ENCODE peak calls at places on chromosomes 12 and 14, in eight cellular contexts. B is stimulated activated CD4-positive, alpha-beta T cell treated with anti-CD3 and anti-CD28 coated beads, Interleukin-2, amount 100 ng/mL, for 48 hours; Q is GF-D8; Z is activated CD4-positive, alpha-beta T cell treated with anti-CD3 and anti-CD28 coated beads, Interleukin-2, amount 50 U/mL, for 1 hour; U is brain microvascular endothelial cell; H is HFF-Myc; N is AG09309; C is M059J. L is an unnamed sample.

GRCh38 chr12:117148642-117149041 is 41.6 kb downstream of the FBXO21 start:
- DNase-seq in Q (no peak), Z (no peak), N (no peak), B (peak), C (no peak), U (no peak), H (no peak), L (no peak)

GRCh38 chr14:89899917-89900680 is 54.4 kb downstream of the EFCAB11 start:
- DNase-seq in U (no peak), N (no peak), Q (no peak), Z (no peak), C (peak), B (no peak), H (no peak), L (no peak)

GRCh38 chr14:31138301-31138700 is 69.3 kb downstream of the HECTD1 start:
- DNase-seq in H (no peak), Q (no peak), B (no peak), N (no peak), U (no peak), C (no peak), Z (no peak), L (no peak)

GRCh38 chr12:131122631-131123030 is 168.9 kb downstream of the ADGRD1 start:
- DNase-seq in U (no peak), Q (no peak), C (no peak), B (no peak), H (no peak), Z (no peak), N (no peak), L (no peak)

GRCh38 chr12:68405292-68405900 is 73.2 kb upstream of the MDM1 start:
- DNase-seq in C (no peak), B (no peak), H (no peak), Z (no peak), N (no peak), U (no peak), Q (peak), L (no peak)

GRCh38 chr14:69487226-69487625 is 2.7 kb downstream of the PLEKHD1 start:
- DNase-seq in C (no peak), N (no peak), Q (no peak), Z (no peak), H (no peak), U (no peak), B (no peak), L (no peak)

GRCh38 chr14:67571275-67571990 is 28.6 kb downstream of the PIGH start:
- DNase-seq in U (peak), B (peak), Z (peak), N (no peak), C (peak), H (peak), Q (no peak), L (peak)

GRCh38 chr12:1491983-1492697 is 102.2 kb downstream of the FBXL14 start:
- DNase-seq in C (no peak), H (no peak), N (no peak), Q (no peak), Z (no peak), B (no peak), U (no peak), L (no peak)

GRCh38 chr14:101665478-101666078 is 95.9 kb upstream of the PPP2R5C start:
- DNase-seq in Z (peak), N (peak), H (peak), Q (peak), C (peak), B (peak), U (peak), L (no peak)

GRCh38 chr14:80211143-80212024 is at the start of gene DIO2:
- DNase-seq in Q (no peak), U (no peak), H (peak), C (peak), B (no peak), N (peak), Z (no peak), L (no peak)

GRCh38 chr12:94229902-94230301 is 81.5 kb downstream of the PLXNC1 start:
- DNase-seq in B (no peak), U (no peak), Z (no peak), H (no peak), C (no peak), N (no peak), Q (no peak), L (no peak)

GRCh38 chr12:40727774-40728483 is 35.7 kb downstream of the CNTN1 start:
- DNase-seq in Q (no peak), C (no peak), Z (no peak), B (no peak), U (no peak), H (no peak), N (no peak), L (no peak)

GRCh38 chr12:7439579-7440505 is 4.1 kb downstream of the CD163L1 start:
- DNase-seq in C (no peak), Q (no peak), Z (no peak), H (no peak), B (peak), N (no peak), U (peak), L (no peak)

GRCh38 chr14:100903672-100904185 is at the start of gene RTL1:
- DNase-seq in H (no peak), B (no peak), Q (no peak), U (no peak), Z (no peak), N (no peak), C (no peak), L (no peak)

GRCh38 chr14:80275208-80275850 is 64.0 kb upstream of the DIO2 start:
- DNase-seq in U (peak), C (peak), N (peak), Q (no peak), H (no peak), Z (no peak), B (no peak), L (no peak)

GRCh38 chr14:103708750-103709187 is 6.5 kb downstream of the XRCC3 start:
- DNase-seq in U (no peak), C (no peak), B (no peak), H (no peak), N (no peak), Q (no peak), Z (no peak), L (no peak)

GRCh38 chr14:71702799-71703198 is 229.4 kb upstream of the RGS6 start:
- DNase-seq in Q (no peak), C (no peak), B (no peak), Z (no peak), U (no peak), N (no peak), H (no peak), L (no peak)

GRCh38 chr14:99479903-99480855 is 480 bp downstream of the SETD3 start:
- DNase-seq in N (peak), Z (peak), U (peak), H (no peak), B (peak), C (peak), Q (peak), L (peak)

GRCh38 chr12:119229837-119230236 is 51.1 kb downstream of the HSPB8 start:
- DNase-seq in U (peak), B (no peak), Z (no peak), Q (no peak), C (peak), N (no peak), H (no peak), L (no peak)

GRCh38 chr12:12086331-12086730 is 15.6 kb downstream of the BCL2L14 start:
- DNase-seq in C (no peak), N (no peak), U (no peak), B (no peak), Z (no peak), Q (no peak), H (no peak), L (no peak)

GRCh38 chr12:11577658-11578260 is 71.7 kb upstream of the ETV6 start:
- DNase-seq in U (no peak), Z (no peak), N (no peak), C (peak), B (no peak), H (no peak), Q (no peak), L (no peak)

GRCh38 chr14:94330857-94331256 is 7.7 kb upstream of the SERPINA6 start:
- DNase-seq in B (no peak), U (no peak), N (no peak), H (no peak), Z (no peak), Q (no peak), C (no peak), L (no peak)

GRCh38 chr12:105259226-105259625 is 23.3 kb upstream of the APPL2 start:
- DNase-seq in Q (no peak), H (no peak), N (no peak), C (no peak), U (no peak), B (no peak), Z (no peak), L (no peak)

GRCh38 chr12:20212036-20212435 is 156.3 kb upstream of the PDE3A start:
- DNase-seq in N (no peak), C (peak), B (no peak), Q (no peak), U (no peak), H (no peak), Z (no peak), L (no peak)

GRCh38 chr12:111756681-111757080 is 10.1 kb upstream of the ALDH2 start:
- DNase-seq in B (no peak), Z (no peak), C (peak), H (no peak), N (no peak), U (no peak), Q (no peak), L (no peak)

GRCh38 chr14:54291491-54292191 is 105.2 kb upstream of the CDKN3 start:
- DNase-seq in N (no peak), C (peak), U (no peak), Z (no peak), B (no peak), Q (no peak), H (no peak), L (no peak)

GRCh38 chr14:46197856-46198255 is 453.7 kb downstream of the RPL10L start:
- DNase-seq in Q (no peak), N (no peak), B (no peak), Z (no peak), C (no peak), U (peak), H (no peak), L (no peak)

GRCh38 chr12:88998421-88998820 is 353.9 kb downstream of the DUSP6 start:
- DNase-seq in H (no peak), N (peak), Q (no peak), U (no peak), Z (no peak), C (no peak), B (no peak), L (no peak)

GRCh38 chr12:55726911-55727310 is 1.9 kb downstream of the CD63 start:
- DNase-seq in B (no peak), Q (no peak), Z (no peak), C (no peak), H (no peak), N (no peak), U (no peak), L (no peak)

GRCh38 chr14:55160989-55161388 is 30.4 kb downstream of the DLGAP5 start:
- DNase-seq in Z (no peak), C (peak), U (no peak), Q (peak), H (peak), N (peak), B (no peak), L (no peak)

GRCh38 chr14:103576371-103577024 is 13.7 kb downstream of the COA8 start:
- DNase-seq in H (peak), U (peak), Z (no peak), C (peak), B (no peak), Q (no peak), N (peak), L (no peak)

GRCh38 chr12:46892034-46892705 is 66.4 kb upstream of the SLC38A4 start:
- DNase-seq in N (no peak), U (no peak), H (no peak), B (no peak), Z (no peak), Q (no peak), C (no peak), L (no peak)

GRCh38 chr12:120631097-120631496 is 9.3 kb upstream of the CABP1 start:
- DNase-seq in U (no peak), B (no peak), C (no peak), Z (no peak), N (no peak), H (no peak), Q (no peak), L (no peak)

GRCh38 chr12:1595026-1595561 is 713 bp upstream of the FBXL14 start:
- DNase-seq in Z (no peak), U (no peak), H (no peak), B (no peak), Q (no peak), N (no peak), C (no peak), L (no peak)

GRCh38 chr12:132189378-132190011 is 45.2 kb downstream of the NOC4L start:
- DNase-seq in B (peak), C (peak), N (peak), Q (peak), H (peak), U (peak), Z (peak), L (peak)

GRCh38 chr14:63045612-63046320 is 508 bp upstream of the KCNH5 start:
- DNase-seq in Z (no peak), U (peak), N (no peak), H (no peak), C (peak), B (no peak), Q (no peak), L (peak)

GRCh38 chr12:77847665-77848431 is 17.2 kb downstream of the NAV3 start:
- DNase-seq in N (peak), B (no peak), Z (no peak), H (peak), Q (no peak), C (peak), U (peak), L (no peak)

GRCh38 chr14:75578099-75578785 is at the start of gene FLVCR2:
- DNase-seq in Q (no peak), U (peak), Z (peak), H (no peak), B (peak), C (peak), N (no peak), L (peak)

GRCh38 chr12:2646341-2646740 is 148.4 kb upstream of the FKBP4 start:
- DNase-seq in B (no peak), N (no peak), H (no peak), Z (no peak), Q (no peak), U (no peak), C (no peak), L (no peak)